ENCODE peak calls at places on chromosomes 2 and 18, in eight cellular contexts. One of them, this sample, is unnamed.

GRCh38 chr2:109290887-109291675 is 162.1 kb downstream of the SH3RF3 start:
- DNase-seq in NCI-H510A treated with DMSO at 0.1 percent for 48 hours: no peak
- DNase-seq in left cardiac atrium: peak
- DNase-seq in iPS-NIHi11: no peak
- DNase-seq in globus pallidus: no peak
- DNase-seq in NCI-H2081: peak
- DNase-seq in neuronal stem cell: no peak
- DNase-seq in left ventricle myocardium superior: peak
- DNase-seq in this sample: no peak

GRCh38 chr2:127657232-127657595 is 11.3 kb downstream of the GPR17 start:
- DNase-seq in left cardiac atrium: peak
- DNase-seq in globus pallidus: no peak
- DNase-seq in NCI-H510A treated with DMSO at 0.1 percent for 48 hours: no peak
- DNase-seq in neuronal stem cell: no peak
- DNase-seq in NCI-H2081: no peak
- DNase-seq in iPS-NIHi11: no peak
- DNase-seq in left ventricle myocardium superior: peak
- DNase-seq in this sample: no peak

GRCh38 chr2:61670591-61671503 is 132.7 kb upstream of the XPO1 start:
- DNase-seq in left ventricle myocardium superior: peak
- DNase-seq in neuronal stem cell: no peak
- DNase-seq in iPS-NIHi11: no peak
- DNase-seq in left cardiac atrium: peak
- DNase-seq in NCI-H510A treated with DMSO at 0.1 percent for 48 hours: peak
- DNase-seq in globus pallidus: peak
- DNase-seq in NCI-H2081: no peak
- DNase-seq in this sample: peak

GRCh38 chr2:38109732-38110181 is 33.8 kb upstream of the CYP1B1 start:
- DNase-seq in neuronal stem cell: no peak
- DNase-seq in iPS-NIHi11: no peak
- DNase-seq in NCI-H510A treated with DMSO at 0.1 percent for 48 hours: no peak
- DNase-seq in left ventricle myocardium superior: no peak
- DNase-seq in NCI-H2081: no peak
- DNase-seq in globus pallidus: no peak
- DNase-seq in left cardiac atrium: no peak
- DNase-seq in this sample: no peak

GRCh38 chr18:77857926-77858325 is 608.3 kb downstream of the GALR1 start:
- DNase-seq in NCI-H510A treated with DMSO at 0.1 percent for 48 hours: peak
- DNase-seq in left ventricle myocardium superior: no peak
- DNase-seq in iPS-NIHi11: no peak
- DNase-seq in NCI-H2081: peak
- DNase-seq in left cardiac atrium: no peak
- DNase-seq in globus pallidus: no peak
- DNase-seq in neuronal stem cell: no peak
- DNase-seq in this sample: no peak

GRCh38 chr2:20590704-20591515 is 60.0 kb downstream of the HS1BP3 start:
- DNase-seq in NCI-H510A treated with DMSO at 0.1 percent for 48 hours: no peak
- DNase-seq in NCI-H2081: no peak
- DNase-seq in iPS-NIHi11: no peak
- DNase-seq in left cardiac atrium: peak
- DNase-seq in neuronal stem cell: no peak
- DNase-seq in globus pallidus: no peak
- DNase-seq in left ventricle myocardium superior: peak
- DNase-seq in this sample: peak

GRCh38 chr2:100246163-100247145 is 75.8 kb downstream of the LONRF2 start:
- DNase-seq in globus pallidus: peak
- DNase-seq in left cardiac atrium: no peak
- DNase-seq in left ventricle myocardium superior: no peak
- DNase-seq in iPS-NIHi11: peak
- DNase-seq in NCI-H2081: peak
- DNase-seq in neuronal stem cell: no peak
- DNase-seq in NCI-H510A treated with DMSO at 0.1 percent for 48 hours: no peak
- DNase-seq in this sample: no peak

GRCh38 chr2:188628989-188629889 is 337.6 kb downstream of the GULP1 start:
- DNase-seq in left ventricle myocardium superior: peak
- DNase-seq in globus pallidus: no peak
- DNase-seq in NCI-H510A treated with DMSO at 0.1 percent for 48 hours: no peak
- DNase-seq in iPS-NIHi11: no peak
- DNase-seq in neuronal stem cell: no peak
- DNase-seq in left cardiac atrium: no peak
- DNase-seq in NCI-H2081: no peak
- DNase-seq in this sample: no peak

GRCh38 chr2:45242161-45242741 is 233.0 kb upstream of the SIX2 start:
- DNase-seq in neuronal stem cell: no peak
- DNase-seq in NCI-H2081: peak
- DNase-seq in NCI-H510A treated with DMSO at 0.1 percent for 48 hours: peak
- DNase-seq in left ventricle myocardium superior: peak
- DNase-seq in iPS-NIHi11: no peak
- DNase-seq in globus pallidus: peak
- DNase-seq in left cardiac atrium: no peak
- DNase-seq in this sample: no peak

GRCh38 chr2:65382776-65383357 is 49.5 kb downstream of the SPRED2 start:
- DNase-seq in iPS-NIHi11: peak
- DNase-seq in globus pallidus: no peak
- DNase-seq in NCI-H2081: no peak
- DNase-seq in left cardiac atrium: peak
- DNase-seq in neuronal stem cell: no peak
- DNase-seq in NCI-H510A treated with DMSO at 0.1 percent for 48 hours: peak
- DNase-seq in left ventricle myocardium superior: peak
- DNase-seq in this sample: peak

GRCh38 chr2:1665761-1666505 is 78.4 kb downstream of the PXDN start:
- DNase-seq in NCI-H2081: no peak
- DNase-seq in left cardiac atrium: no peak
- DNase-seq in left ventricle myocardium superior: no peak
- DNase-seq in neuronal stem cell: no peak
- DNase-seq in globus pallidus: no peak
- DNase-seq in NCI-H510A treated with DMSO at 0.1 percent for 48 hours: no peak
- DNase-seq in iPS-NIHi11: no peak
- DNase-seq in this sample: no peak

GRCh38 chr18:77671456-77672167 is 422.0 kb downstream of the GALR1 start:
- DNase-seq in iPS-NIHi11: peak
- DNase-seq in neuronal stem cell: no peak
- DNase-seq in globus pallidus: no peak
- DNase-seq in left ventricle myocardium superior: no peak
- DNase-seq in NCI-H510A treated with DMSO at 0.1 percent for 48 hours: no peak
- DNase-seq in NCI-H2081: no peak
- DNase-seq in left cardiac atrium: no peak
- DNase-seq in this sample: no peak

GRCh38 chr18:67951166-67951565 is 434.6 kb upstream of the DSEL start:
- DNase-seq in NCI-H2081: no peak
- DNase-seq in globus pallidus: no peak
- DNase-seq in iPS-NIHi11: no peak
- DNase-seq in left cardiac atrium: no peak
- DNase-seq in left ventricle myocardium superior: no peak
- DNase-seq in neuronal stem cell: no peak
- DNase-seq in NCI-H510A treated with DMSO at 0.1 percent for 48 hours: no peak
- DNase-seq in this sample: no peak